ENCODE peak calls at places on chromosome 7, in eight cellular contexts. One of them, this sample, is unnamed.

GRCh38 chr7:129401968-129402860 is 32.0 kb upstream of the STRIP2 start:
- DNase-seq in hippocampal formation: no peak
- DNase-seq in T follicular helper cell: no peak
- DNase-seq in K562: no peak
- DNase-seq in aorta: no peak
- DNase-seq in left cardiac atrium: no peak
- DNase-seq in amygdala: no peak
- DNase-seq in memory B cell: no peak
- DNase-seq in this sample: no peak

GRCh38 chr7:134885967-134886352 is 100.3 kb upstream of the AGBL3 start:
- DNase-seq in hippocampal formation: no peak
- DNase-seq in T follicular helper cell: no peak
- DNase-seq in K562: no peak
- DNase-seq in aorta: no peak
- DNase-seq in left cardiac atrium: no peak
- DNase-seq in amygdala: no peak
- DNase-seq in memory B cell: no peak
- DNase-seq in this sample: no peak

GRCh38 chr7:12139421-12139820 is 71.7 kb upstream of the TMEM106B start:
- DNase-seq in hippocampal formation: no peak
- DNase-seq in T follicular helper cell: no peak
- DNase-seq in K562: no peak
- DNase-seq in aorta: no peak
- DNase-seq in left cardiac atrium: no peak
- DNase-seq in amygdala: no peak
- DNase-seq in memory B cell: no peak
- DNase-seq in this sample: no peak

GRCh38 chr7:15199482-15199881 is 296.9 kb upstream of the DGKB start:
- DNase-seq in hippocampal formation: peak; percentile 8
- DNase-seq in T follicular helper cell: no peak
- DNase-seq in K562: no peak
- DNase-seq in aorta: no peak
- DNase-seq in left cardiac atrium: no peak
- DNase-seq in amygdala: no peak
- DNase-seq in memory B cell: no peak
- DNase-seq in this sample: no peak

GRCh38 chr7:99699946-99700345 is 20.1 kb upstream of the CYP3A5 start:
- DNase-seq in hippocampal formation: no peak
- DNase-seq in T follicular helper cell: no peak
- DNase-seq in K562: no peak
- DNase-seq in aorta: no peak
- DNase-seq in left cardiac atrium: no peak
- DNase-seq in amygdala: no peak
- DNase-seq in memory B cell: no peak
- DNase-seq in this sample: no peak

GRCh38 chr7:128191136-128191844 is 49.8 kb upstream of the LEP start:
- DNase-seq in hippocampal formation: no peak
- DNase-seq in T follicular helper cell: no peak
- DNase-seq in K562: no peak
- DNase-seq in aorta: no peak
- DNase-seq in left cardiac atrium: no peak
- DNase-seq in amygdala: no peak
- DNase-seq in memory B cell: no peak
- DNase-seq in this sample: peak; percentile 11

GRCh38 chr7:27175626-27176342 is 1.7 kb upstream of the HOXA10 start:
- DNase-seq in hippocampal formation: no peak
- DNase-seq in T follicular helper cell: no peak
- DNase-seq in K562: no peak
- DNase-seq in aorta: peak; percentile 75
- DNase-seq in left cardiac atrium: no peak
- DNase-seq in amygdala: no peak
- DNase-seq in memory B cell: no peak
- DNase-seq in this sample: peak; percentile 78

GRCh38 chr7:96187735-96188622 is 133.9 kb downstream of the SLC25A13 start:
- DNase-seq in hippocampal formation: no peak
- DNase-seq in T follicular helper cell: no peak
- DNase-seq in K562: no peak
- DNase-seq in aorta: no peak
- DNase-seq in left cardiac atrium: no peak
- DNase-seq in amygdala: no peak
- DNase-seq in memory B cell: no peak
- DNase-seq in this sample: no peak

GRCh38 chr7:12851841-12852240 is 164.4 kb downstream of the ARL4A start:
- DNase-seq in hippocampal formation: no peak
- DNase-seq in T follicular helper cell: no peak
- DNase-seq in K562: no peak
- DNase-seq in aorta: no peak
- DNase-seq in left cardiac atrium: no peak
- DNase-seq in amygdala: no peak
- DNase-seq in memory B cell: no peak
- DNase-seq in this sample: no peak

GRCh38 chr7:143490719-143491306 is 13.1 kb downstream of the TAS2R41 start:
- DNase-seq in hippocampal formation: no peak
- DNase-seq in T follicular helper cell: no peak
- DNase-seq in K562: peak; percentile 41
- DNase-seq in aorta: no peak
- DNase-seq in left cardiac atrium: no peak
- DNase-seq in amygdala: no peak
- DNase-seq in memory B cell: no peak
- DNase-seq in this sample: no peak

GRCh38 chr7:74290999-74291441 is 1.8 kb downstream of the CLIP2 start:
- DNase-seq in hippocampal formation: no peak
- DNase-seq in T follicular helper cell: no peak
- DNase-seq in K562: no peak
- DNase-seq in aorta: no peak
- DNase-seq in left cardiac atrium: no peak
- DNase-seq in amygdala: no peak
- DNase-seq in memory B cell: no peak
- DNase-seq in this sample: no peak

GRCh38 chr7:119783799-119784198 is 489.2 kb upstream of the KCND2 start:
- DNase-seq in hippocampal formation: no peak
- DNase-seq in T follicular helper cell: no peak
- DNase-seq in K562: no peak
- DNase-seq in aorta: no peak
- DNase-seq in left cardiac atrium: peak; percentile 20
- DNase-seq in amygdala: no peak
- DNase-seq in memory B cell: no peak
- DNase-seq in this sample: no peak

GRCh38 chr7:72080349-72080766 is 331.8 kb downstream of the CALN1 start:
- DNase-seq in hippocampal formation: no peak
- DNase-seq in T follicular helper cell: no peak
- DNase-seq in K562: no peak
- DNase-seq in aorta: no peak
- DNase-seq in left cardiac atrium: no peak
- DNase-seq in amygdala: no peak
- DNase-seq in memory B cell: no peak
- DNase-seq in this sample: no peak